ENCODE peak calls at places on chromosomes 5 and 9, in seven cellular contexts. One of them, this sample, is unnamed.

GRCh38 chr5:174532453-174533126 is 191.8 kb upstream of the MSX2 start:
- DNase-seq in mesendoderm: peak
- DNase-seq in IMR-90: peak
- DNase-seq in neuronal stem cell: peak
- DNase-seq in trophoblast cell: peak
- DNase-seq in mesenchymal stem cell: peak
- DNase-seq in H1: peak
- DNase-seq in this sample: peak

GRCh38 chr9:7691909-7692308 is 107.7 kb downstream of the DMAC1 start:
- DNase-seq in mesendoderm: peak
- DNase-seq in IMR-90: no peak
- DNase-seq in neuronal stem cell: no peak
- DNase-seq in trophoblast cell: no peak
- DNase-seq in mesenchymal stem cell: no peak
- DNase-seq in H1: no peak
- DNase-seq in this sample: no peak

GRCh38 chr9:72871685-72872084 is 81.2 kb downstream of the ALDH1A1 start:
- DNase-seq in mesendoderm: no peak
- DNase-seq in IMR-90: peak
- DNase-seq in neuronal stem cell: no peak
- DNase-seq in trophoblast cell: no peak
- DNase-seq in mesenchymal stem cell: peak
- DNase-seq in H1: no peak
- DNase-seq in this sample: no peak

GRCh38 chr5:127813633-127814171 is 110.5 kb downstream of the CCDC192 start:
- DNase-seq in mesendoderm: no peak
- DNase-seq in IMR-90: peak
- DNase-seq in neuronal stem cell: no peak
- DNase-seq in trophoblast cell: no peak
- DNase-seq in mesenchymal stem cell: peak
- DNase-seq in H1: no peak
- DNase-seq in this sample: no peak

GRCh38 chr5:15234366-15234765 is 265.6 kb upstream of the FBXL7 start:
- DNase-seq in mesendoderm: peak
- DNase-seq in IMR-90: peak
- DNase-seq in neuronal stem cell: no peak
- DNase-seq in trophoblast cell: no peak
- DNase-seq in mesenchymal stem cell: no peak
- DNase-seq in H1: peak
- DNase-seq in this sample: peak

GRCh38 chr9:37034938-37035471 is 937 bp upstream of the PAX5 start:
- DNase-seq in mesendoderm: peak
- DNase-seq in IMR-90: no peak
- DNase-seq in neuronal stem cell: no peak
- DNase-seq in trophoblast cell: no peak
- DNase-seq in mesenchymal stem cell: no peak
- DNase-seq in H1: peak
- DNase-seq in this sample: peak

GRCh38 chr5:150469718-150470470 is 20.4 kb upstream of the RPS14 start:
- DNase-seq in mesendoderm: peak
- DNase-seq in IMR-90: peak
- DNase-seq in neuronal stem cell: no peak
- DNase-seq in trophoblast cell: peak
- DNase-seq in mesenchymal stem cell: peak
- DNase-seq in H1: no peak
- DNase-seq in this sample: no peak

GRCh38 chr5:122403965-122404364 is 91.9 kb downstream of the SNCAIP start:
- DNase-seq in mesendoderm: no peak
- DNase-seq in IMR-90: peak
- DNase-seq in neuronal stem cell: no peak
- DNase-seq in trophoblast cell: no peak
- DNase-seq in mesenchymal stem cell: peak
- DNase-seq in H1: no peak
- DNase-seq in this sample: no peak

GRCh38 chr9:90641868-90642558 is 611 bp downstream of the DIRAS2 start:
- DNase-seq in mesendoderm: peak
- DNase-seq in IMR-90: no peak
- DNase-seq in neuronal stem cell: peak
- DNase-seq in trophoblast cell: peak
- DNase-seq in mesenchymal stem cell: peak
- DNase-seq in H1: peak
- DNase-seq in this sample: no peak

GRCh38 chr5:14351086-14351661 is 208.0 kb downstream of the TRIO start:
- DNase-seq in mesendoderm: no peak
- DNase-seq in IMR-90: no peak
- DNase-seq in neuronal stem cell: no peak
- DNase-seq in trophoblast cell: no peak
- DNase-seq in mesenchymal stem cell: no peak
- DNase-seq in H1: no peak
- DNase-seq in this sample: no peak

GRCh38 chr9:104927912-104928740 is at the start of gene ABCA1:
- DNase-seq in mesendoderm: peak
- DNase-seq in IMR-90: peak
- DNase-seq in neuronal stem cell: peak
- DNase-seq in trophoblast cell: peak
- DNase-seq in mesenchymal stem cell: peak
- DNase-seq in H1: peak
- DNase-seq in this sample: peak

GRCh38 chr9:114769664-114770063 is 36.2 kb downstream of the TNFSF15 start:
- DNase-seq in mesendoderm: no peak
- DNase-seq in IMR-90: peak
- DNase-seq in neuronal stem cell: no peak
- DNase-seq in trophoblast cell: no peak
- DNase-seq in mesenchymal stem cell: no peak
- DNase-seq in H1: no peak
- DNase-seq in this sample: no peak

GRCh38 chr5:149410721-149411432 is 31.8 kb upstream of the IL17B start:
- DNase-seq in mesendoderm: peak
- DNase-seq in IMR-90: peak
- DNase-seq in neuronal stem cell: no peak
- DNase-seq in trophoblast cell: no peak
- DNase-seq in mesenchymal stem cell: no peak
- DNase-seq in H1: no peak
- DNase-seq in this sample: no peak

GRCh38 chr9:22216730-22217160 is 207.6 kb upstream of the CDKN2B start:
- DNase-seq in mesendoderm: no peak
- DNase-seq in IMR-90: peak
- DNase-seq in neuronal stem cell: no peak
- DNase-seq in trophoblast cell: no peak
- DNase-seq in mesenchymal stem cell: peak
- DNase-seq in H1: no peak
- DNase-seq in this sample: no peak

GRCh38 chr5:86008704-86009103 is 609.0 kb upstream of the COX7C start:
- DNase-seq in mesendoderm: no peak
- DNase-seq in IMR-90: no peak
- DNase-seq in neuronal stem cell: no peak
- DNase-seq in trophoblast cell: no peak
- DNase-seq in mesenchymal stem cell: no peak
- DNase-seq in H1: no peak
- DNase-seq in this sample: no peak

GRCh38 chr9:110769667-110770066 is 101.1 kb downstream of the MUSK start:
- DNase-seq in mesendoderm: no peak
- DNase-seq in IMR-90: peak
- DNase-seq in neuronal stem cell: no peak
- DNase-seq in trophoblast cell: no peak
- DNase-seq in mesenchymal stem cell: peak
- DNase-seq in H1: no peak
- DNase-seq in this sample: no peak

GRCh38 chr9:126678989-126679388 is 65.3 kb downstream of the LMX1B start:
- DNase-seq in mesendoderm: no peak
- DNase-seq in IMR-90: no peak
- DNase-seq in neuronal stem cell: no peak
- DNase-seq in trophoblast cell: no peak
- DNase-seq in mesenchymal stem cell: no peak
- DNase-seq in H1: no peak
- DNase-seq in this sample: no peak

GRCh38 chr9:15306068-15306756 is 804 bp downstream of the TTC39B start:
- DNase-seq in mesendoderm: peak
- DNase-seq in IMR-90: peak
- DNase-seq in neuronal stem cell: peak
- DNase-seq in trophoblast cell: peak
- DNase-seq in mesenchymal stem cell: peak
- DNase-seq in H1: peak
- DNase-seq in this sample: peak

GRCh38 chr5:110431603-110432002 is 294.9 kb downstream of the TMEM232 start:
- DNase-seq in mesendoderm: no peak
- DNase-seq in IMR-90: no peak
- DNase-seq in neuronal stem cell: no peak
- DNase-seq in trophoblast cell: no peak
- DNase-seq in mesenchymal stem cell: no peak
- DNase-seq in H1: no peak
- DNase-seq in this sample: no peak

GRCh38 chr5:20000416-20000815 is 12.4 kb upstream of the CDH18 start:
- DNase-seq in mesendoderm: no peak
- DNase-seq in IMR-90: no peak
- DNase-seq in neuronal stem cell: no peak
- DNase-seq in trophoblast cell: no peak
- DNase-seq in mesenchymal stem cell: no peak
- DNase-seq in H1: no peak
- DNase-seq in this sample: no peak

GRCh38 chr5:129097498-129098296 is 3.1 kb downstream of the ISOC1 start:
- DNase-seq in mesendoderm: no peak
- DNase-seq in IMR-90: no peak
- DNase-seq in neuronal stem cell: no peak
- DNase-seq in trophoblast cell: no peak
- DNase-seq in mesenchymal stem cell: no peak
- DNase-seq in H1: no peak
- DNase-seq in this sample: no peak

DNA sequence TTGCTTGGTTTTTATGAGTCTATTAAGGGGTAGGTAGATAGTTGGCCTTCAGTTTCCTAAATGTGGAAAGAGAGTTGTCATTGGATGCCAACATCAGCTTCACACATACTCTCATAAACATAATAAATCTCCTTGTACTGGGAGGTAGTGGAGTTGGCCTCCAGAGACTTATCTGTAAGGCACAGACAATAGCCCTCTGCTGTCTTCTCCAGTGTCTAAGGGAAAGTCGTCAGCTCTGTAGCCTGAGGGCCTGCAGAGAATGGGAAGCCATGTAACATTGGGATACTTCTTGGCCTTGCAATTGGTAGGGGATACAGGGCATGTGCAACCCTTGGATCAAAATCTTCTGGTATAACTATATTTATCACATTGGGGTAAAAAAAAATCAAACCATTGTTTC is 331.9 kb upstream of the KLF9 start:
- DNase-seq in mesendoderm: no peak
- DNase-seq in IMR-90: no peak
- DNase-seq in neuronal stem cell: no peak
- DNase-seq in trophoblast cell: no peak
- DNase-seq in mesenchymal stem cell: no peak
- DNase-seq in H1: no peak
- DNase-seq in this sample: no peak
- H2BK120ac ChIP-seq in mesendoderm: no peak
- H2BK120ac ChIP-seq in IMR-90: no peak
- H2BK120ac ChIP-seq in neuronal stem cell: no peak
- H2BK120ac ChIP-seq in trophoblast cell: no peak
- H2BK120ac ChIP-seq in mesenchymal stem cell: no peak
- H2BK120ac ChIP-seq in H1: no peak
- H2BK120ac ChIP-seq in this sample: no peak

DNA sequence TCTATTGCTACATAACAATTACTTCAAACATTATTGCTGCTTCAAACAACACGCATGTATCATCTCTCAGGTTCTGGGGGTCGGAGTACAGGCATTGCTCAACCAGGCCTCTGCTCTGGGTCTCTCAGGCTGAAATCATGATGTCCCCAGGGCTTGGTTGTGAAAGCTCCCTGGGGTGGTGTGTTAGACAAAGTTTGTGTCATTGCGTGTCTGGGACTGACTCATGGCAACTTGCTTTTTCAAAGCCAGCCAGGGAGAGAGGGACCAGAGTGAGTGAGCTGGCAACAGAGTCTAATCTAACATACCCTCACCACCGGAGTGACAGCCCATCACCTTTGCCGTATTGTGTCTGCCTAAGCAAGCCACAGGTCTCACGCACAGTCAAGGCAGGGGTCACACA is 259.2 kb upstream of the NFIL3 start:
- DNase-seq in mesendoderm: no peak
- DNase-seq in IMR-90: peak
- DNase-seq in neuronal stem cell: no peak
- DNase-seq in trophoblast cell: peak
- DNase-seq in mesenchymal stem cell: peak
- DNase-seq in H1: no peak
- DNase-seq in this sample: no peak
- H2BK120ac ChIP-seq in mesendoderm: no peak
- H2BK120ac ChIP-seq in IMR-90: peak
- H2BK120ac ChIP-seq in neuronal stem cell: no peak
- H2BK120ac ChIP-seq in trophoblast cell: no peak
- H2BK120ac ChIP-seq in mesenchymal stem cell: no peak
- H2BK120ac ChIP-seq in H1: no peak
- H2BK120ac ChIP-seq in this sample: no peak

DNA sequence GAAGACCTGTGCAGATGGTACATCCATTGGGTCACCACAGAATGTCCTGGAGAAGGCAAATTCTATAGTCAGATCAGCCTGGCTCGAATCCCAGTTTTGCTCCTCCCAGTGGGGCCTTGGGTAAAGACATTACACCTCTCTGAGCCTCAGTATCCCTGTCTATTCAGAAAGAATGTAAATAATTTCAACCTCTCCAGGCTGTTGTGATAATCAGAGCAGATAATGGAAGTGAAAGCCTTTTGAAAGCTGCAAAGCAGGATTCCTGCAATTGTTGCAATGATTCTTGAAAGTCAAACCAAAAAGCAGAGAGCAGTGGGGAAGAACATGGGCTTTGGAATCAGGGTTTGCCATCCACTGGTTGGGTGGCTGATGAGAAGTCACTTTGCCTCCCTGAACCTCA is 63.2 kb downstream of the LHX2 start:
- DNase-seq in mesendoderm: peak
- DNase-seq in IMR-90: no peak
- DNase-seq in neuronal stem cell: no peak
- DNase-seq in trophoblast cell: peak
- DNase-seq in mesenchymal stem cell: no peak
- DNase-seq in H1: no peak
- DNase-seq in this sample: no peak
- H2BK120ac ChIP-seq in mesendoderm: no peak
- H2BK120ac ChIP-seq in IMR-90: no peak
- H2BK120ac ChIP-seq in neuronal stem cell: no peak
- H2BK120ac ChIP-seq in trophoblast cell: no peak
- H2BK120ac ChIP-seq in mesenchymal stem cell: no peak
- H2BK120ac ChIP-seq in H1: no peak
- H2BK120ac ChIP-seq in this sample: no peak

GRCh38 chr9:131146186-131146585 is 20.8 kb downstream of the NUP214 start:
- DNase-seq in mesendoderm: no peak
- DNase-seq in IMR-90: no peak
- DNase-seq in neuronal stem cell: no peak
- DNase-seq in trophoblast cell: no peak
- DNase-seq in mesenchymal stem cell: no peak
- DNase-seq in H1: no peak
- DNase-seq in this sample: no peak

GRCh38 chr9:131153585-131153984 is 28.2 kb downstream of the NUP214 start:
- DNase-seq in mesendoderm: no peak
- DNase-seq in IMR-90: no peak
- DNase-seq in neuronal stem cell: no peak
- DNase-seq in trophoblast cell: no peak
- DNase-seq in mesenchymal stem cell: no peak
- DNase-seq in H1: no peak
- DNase-seq in this sample: no peak

GRCh38 chr9:131148966-131149677 is 23.7 kb downstream of the NUP214 start:
- DNase-seq in mesendoderm: peak
- DNase-seq in IMR-90: no peak
- DNase-seq in neuronal stem cell: no peak
- DNase-seq in trophoblast cell: no peak
- DNase-seq in mesenchymal stem cell: no peak
- DNase-seq in H1: no peak
- DNase-seq in this sample: no peak

GRCh38 chr9:131145245-131145644 is 19.9 kb downstream of the NUP214 start:
- DNase-seq in mesendoderm: no peak
- DNase-seq in IMR-90: no peak
- DNase-seq in neuronal stem cell: no peak
- DNase-seq in trophoblast cell: no peak
- DNase-seq in mesenchymal stem cell: no peak
- DNase-seq in H1: no peak
- DNase-seq in this sample: no peak

GRCh38 chr9:131149678-131150033 is 24.3 kb downstream of the NUP214 start:
- DNase-seq in mesendoderm: no peak
- DNase-seq in IMR-90: no peak
- DNase-seq in neuronal stem cell: no peak
- DNase-seq in trophoblast cell: no peak
- DNase-seq in mesenchymal stem cell: no peak
- DNase-seq in H1: no peak
- DNase-seq in this sample: no peak
- H2BK120ac ChIP-seq in mesendoderm: no peak
- H2BK120ac ChIP-seq in IMR-90: no peak
- H2BK120ac ChIP-seq in neuronal stem cell: no peak
- H2BK120ac ChIP-seq in trophoblast cell: no peak
- H2BK120ac ChIP-seq in mesenchymal stem cell: no peak
- H2BK120ac ChIP-seq in H1: no peak
- H2BK120ac ChIP-seq in this sample: no peak

This sample was measured in H9.